ENCODE peak calls at places on chromosomes 3 and 15, in nine cellular contexts. B, H, F, C, W, O, Z, E and M are unnamed samples.

GRCh38 chr3:150797155-150797554 is 34.2 kb upstream of the SIAH2 start:
- DNase-seq in B (no peak), H (no peak), F (no peak), C (no peak), W (peak), O (no peak), Z (no peak), E (no peak), M (no peak)

GRCh38 chr3:12508316-12508715 is 24.0 kb downstream of the TSEN2 start:
- DNase-seq in B (no peak), H (no peak), F (no peak), C (no peak), W (peak), O (peak), Z (peak), E (no peak), M (peak)

GRCh38 chr3:18423401-18424212 is 1.5 kb downstream of the SATB1 start:
- DNase-seq in B (no peak), H (no peak), F (peak), C (peak), W (peak), O (peak), Z (peak), E (peak), M (peak)

GRCh38 chr3:126852536-126852935 is 130.4 kb upstream of the PLXNA1 start:
- DNase-seq in B (no peak), H (no peak), F (no peak), C (no peak), W (no peak), O (no peak), Z (no peak), E (no peak), M (no peak)

GRCh38 chr3:12476238-12476897 is 7.9 kb upstream of the TSEN2 start:
- DNase-seq in B (no peak), H (no peak), F (no peak), C (no peak), W (peak), O (no peak), Z (no peak), E (no peak), M (peak)

GRCh38 chr15:70466895-70467529 is 296.3 kb downstream of the UACA start:
- DNase-seq in B (no peak), H (no peak), F (peak), C (peak), W (peak), O (peak), Z (peak), E (no peak), M (peak)

GRCh38 chr3:184641430-184641829 is 70.4 kb downstream of the MAGEF1 start:
- DNase-seq in B (no peak), H (peak), F (no peak), C (no peak), W (no peak), O (no peak), Z (no peak), E (no peak), M (no peak)

GRCh38 chr3:128801779-128802369 is 75.9 kb downstream of the RAB7A start:
- DNase-seq in B (no peak), H (peak), F (no peak), C (no peak), W (no peak), O (no peak), Z (no peak), E (no peak), M (no peak)

GRCh38 chr3:32009101-32009500 is 27.6 kb downstream of the ZNF860 start:
- DNase-seq in B (no peak), H (no peak), F (no peak), C (no peak), W (no peak), O (no peak), Z (no peak), E (no peak), M (no peak)

GRCh38 chr15:67228286-67228685 is 26.2 kb downstream of the AAGAB start:
- DNase-seq in B (no peak), H (no peak), F (no peak), C (no peak), W (no peak), O (no peak), Z (no peak), E (no peak), M (no peak)

GRCh38 chr15:67232591-67232990 is 21.9 kb downstream of the AAGAB start:
- DNase-seq in B (no peak), H (no peak), F (no peak), C (no peak), W (peak), O (no peak), Z (no peak), E (no peak), M (no peak)

GRCh38 chr15:67225336-67225735 is 29.1 kb downstream of the AAGAB start:
- DNase-seq in B (no peak), H (no peak), F (no peak), C (no peak), W (no peak), O (no peak), Z (no peak), E (no peak), M (peak)

GRCh38 chr15:67224889-67225288 is 29.6 kb downstream of the AAGAB start:
- DNase-seq in B (no peak), H (no peak), F (no peak), C (no peak), W (no peak), O (no peak), Z (no peak), E (no peak), M (no peak)

DNA sequence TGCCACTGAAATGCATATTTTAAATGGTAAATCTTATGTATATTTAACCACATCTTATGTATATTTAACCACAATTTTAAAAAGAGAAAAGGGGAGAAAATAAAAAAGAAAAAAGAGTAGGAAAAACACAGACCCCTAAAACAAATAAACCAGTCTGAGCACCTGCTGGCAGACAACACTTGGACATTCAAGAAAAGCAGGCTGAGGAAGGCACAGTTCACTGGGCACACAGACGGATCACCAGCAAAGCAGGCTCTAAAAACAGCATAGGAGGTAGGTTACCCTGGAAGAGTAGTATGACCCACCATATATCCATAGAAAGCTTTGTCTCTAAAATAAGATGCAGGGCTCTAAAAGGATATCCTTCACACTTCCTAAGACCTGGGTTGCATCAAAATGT is 27.0 kb downstream of the AAGAB start:
- DNase-seq in B (no peak), H (no peak), F (no peak), C (no peak), W (no peak), O (no peak), Z (no peak), E (no peak), M (no peak)
- H3K4me3 ChIP-seq in B (no peak), H (no peak), F (no peak), C (no peak), W (no peak), O (no peak), Z (no peak), E (no peak), M (no peak)

GRCh38 chr3:17333893-17334292 is 408.5 kb downstream of the TBC1D5 start:
- DNase-seq in B (no peak), H (no peak), F (no peak), C (no peak), W (no peak), O (no peak), Z (no peak), E (no peak), M (no peak)

GRCh38 chr3:17329932-17330331 is 412.5 kb downstream of the TBC1D5 start:
- DNase-seq in B (no peak), H (no peak), F (no peak), C (no peak), W (no peak), O (no peak), Z (no peak), E (no peak), M (no peak)

GRCh38 chr3:17336291-17336690 is 406.1 kb downstream of the TBC1D5 start:
- DNase-seq in B (no peak), H (no peak), F (no peak), C (no peak), W (no peak), O (no peak), Z (no peak), E (no peak), M (peak)

GRCh38 chr3:17330660-17331059 is 411.8 kb downstream of the TBC1D5 start:
- DNase-seq in B (no peak), H (no peak), F (no peak), C (no peak), W (no peak), O (no peak), Z (no peak), E (no peak), M (no peak)

DNA sequence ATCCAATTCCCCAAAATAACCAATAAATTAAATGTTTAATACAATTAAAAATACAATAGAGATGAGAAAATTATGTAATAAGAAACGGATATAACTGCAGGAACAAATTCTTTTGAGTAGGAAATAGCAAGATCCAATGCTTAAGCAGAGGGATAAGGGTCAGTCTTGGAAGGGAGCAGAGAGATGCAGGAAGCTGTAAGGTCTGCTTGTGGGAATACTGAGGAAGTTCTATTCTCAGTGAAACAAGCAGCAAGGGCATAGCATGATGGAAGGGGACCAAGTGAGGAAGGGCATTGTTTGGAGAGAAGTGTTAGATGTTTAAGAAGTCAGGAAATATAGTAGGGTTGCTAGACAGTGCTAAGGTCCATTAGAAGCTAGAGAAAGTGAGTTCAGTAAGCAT is 409.0 kb downstream of the TBC1D5 start:
- DNase-seq in B (no peak), H (no peak), F (no peak), C (no peak), W (no peak), O (no peak), Z (no peak), E (no peak), M (no peak)
- TF ChIP-seq CTCF in B (no peak), H (no peak), F (no peak), C (no peak), W (no peak), O (no peak), Z (no peak), E (no peak), M (no peak)

DNA sequence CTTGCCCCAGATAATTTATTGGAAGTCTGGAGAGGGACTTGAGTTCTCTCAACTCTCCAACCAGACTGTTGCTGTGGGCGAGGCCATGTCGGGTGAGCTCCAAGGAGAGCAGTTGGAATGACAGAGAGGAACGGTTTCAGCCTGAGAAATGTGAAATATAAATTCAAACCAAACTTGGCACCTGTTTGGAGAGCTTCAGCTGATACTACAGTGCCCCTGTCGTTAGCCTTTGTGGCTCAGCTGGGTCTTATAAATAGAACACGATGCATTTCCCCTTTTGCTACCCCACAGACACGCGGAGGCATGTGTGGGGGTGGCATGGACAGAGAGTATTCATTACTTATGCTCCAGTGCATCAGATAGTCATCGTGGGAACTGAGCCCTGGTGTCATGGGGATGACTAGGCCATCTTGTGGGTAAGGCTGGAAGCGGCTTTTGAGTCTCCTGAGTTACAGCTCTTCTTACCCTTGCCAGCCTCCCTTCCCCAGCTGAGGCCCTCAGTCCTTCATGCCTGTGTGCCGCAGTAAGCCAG is 15.6 kb downstream of the SMAD3 start:
- DNase-seq in B (no peak), H (peak), F (peak), C (no peak), W (peak), O (peak), Z (peak), E (no peak), M (peak)
- H3K4me3 ChIP-seq in B (no peak), H (peak), F (peak), C (no peak), W (no peak), O (peak), Z (no peak), E (no peak), M (no peak)

GRCh38 chr3:140216249-140216648 is 281.3 kb downstream of the CLSTN2 start:
- DNase-seq in B (peak), H (no peak), F (peak), C (no peak), W (peak), O (no peak), Z (no peak), E (no peak), M (no peak)

GRCh38 chr3:140223197-140223596 is 288.2 kb downstream of the CLSTN2 start:
- DNase-seq in B (no peak), H (no peak), F (no peak), C (no peak), W (no peak), O (no peak), Z (no peak), E (no peak), M (no peak)

GRCh38 chr3:140223631-140224030 is 288.6 kb downstream of the CLSTN2 start:
- DNase-seq in B (no peak), H (no peak), F (no peak), C (no peak), W (peak), O (no peak), Z (no peak), E (no peak), M (no peak)

GRCh38 chr3:140219161-140219745 is 284.3 kb downstream of the CLSTN2 start:
- DNase-seq in B (no peak), H (no peak), F (no peak), C (no peak), W (no peak), O (no peak), Z (no peak), E (no peak), M (no peak)

DNA sequence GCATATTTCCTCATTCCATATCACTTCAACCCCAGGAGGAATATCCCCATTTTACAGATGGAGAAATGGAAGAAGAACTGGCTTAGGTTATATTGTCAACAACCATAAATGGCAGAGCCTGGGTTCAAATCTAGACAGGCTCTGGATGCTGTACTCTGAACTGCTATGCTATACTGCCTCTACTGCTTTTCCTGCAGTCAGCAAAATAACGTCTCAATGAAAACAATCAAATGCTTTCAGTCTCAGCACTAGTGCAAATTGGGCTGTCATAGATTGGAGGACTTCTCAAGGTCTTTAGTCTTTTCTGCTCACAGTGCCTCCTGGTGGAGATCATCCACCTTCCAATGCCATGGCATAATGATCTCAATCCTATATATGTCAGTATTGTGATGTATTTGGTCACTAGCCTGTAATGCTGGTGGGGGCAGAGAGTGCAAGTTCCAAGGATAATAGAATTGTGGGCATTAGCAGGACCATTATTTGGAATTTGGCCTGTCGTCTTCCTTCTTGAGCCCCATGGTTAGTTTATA is 285.0 kb downstream of the CLSTN2 start:
- DNase-seq in B (no peak), H (no peak), F (peak), C (no peak), W (peak), O (no peak), Z (no peak), E (no peak), M (no peak)
- TF ChIP-seq CTCF in B (peak), H (no peak), F (peak), C (no peak), W (no peak), O (no peak), Z (no peak), E (no peak), M (no peak)